ENCODE peak calls at places on chromosomes 1 and 21, in ten cellular contexts. C, E, R, W, X, S, A, H, L and U are unnamed samples. For H3K4me1, the result is how much of the 10 kb centered on the place peaks cover.

GRCh38 chr1:66503841-66504470 is 30.0 kb upstream of the SGIP1 start:
- DNase-seq in R (no peak), L (peak), A (peak), X (no peak), W (peak), E (peak), S (peak), C (peak), H (peak), U (no peak)

GRCh38 chr1:154329551-154330131 is 4.3 kb downstream of the ATP8B2 start:
- DNase-seq in E (no peak), W (no peak), A (no peak), X (no peak), R (no peak), C (no peak), S (no peak), L (peak), H (no peak), U (no peak)

GRCh38 chr1:94093351-94093750 is 27.6 kb downstream of the ABCA4 start:
- DNase-seq in W (no peak), R (no peak), L (no peak), A (no peak), C (no peak), E (no peak), S (no peak), H (no peak), X (no peak), U (no peak)

GRCh38 chr1:208942394-208942793 is 641.1 kb upstream of the CAMK1G start:
- DNase-seq in R (no peak), L (no peak), C (no peak), S (no peak), H (no peak), X (no peak), E (no peak), W (no peak), A (no peak), U (no peak)

GRCh38 chr1:241990040-241990439 is 8.9 kb downstream of the MAP1LC3C start:
- DNase-seq in W (peak), A (peak), L (no peak), S (peak), E (peak), H (peak), X (no peak), R (peak), C (peak), U (peak)

GRCh38 chr1:164682570-164682969 is 123.6 kb downstream of the PBX1 start:
- DNase-seq in X (no peak), H (no peak), A (no peak), R (no peak), W (no peak), S (no peak), L (no peak), E (no peak), C (no peak), U (no peak)

GRCh38 chr1:208201241-208201640 is 42.9 kb downstream of the PLXNA2 start:
- DNase-seq in L (no peak), S (peak), X (no peak), E (peak), C (no peak), W (peak), H (peak), A (no peak), R (no peak), U (no peak)

GRCh38 chr21:26080211-26080610 is 90.4 kb downstream of the APP start:
- DNase-seq in R (no peak), X (no peak), E (no peak), L (no peak), W (no peak), S (no peak), H (no peak), A (no peak), C (no peak), U (no peak)

GRCh38 chr1:60017831-60018230 is 55.7 kb downstream of the C1orf87 start:
- DNase-seq in W (no peak), A (no peak), H (no peak), C (no peak), E (no peak), S (no peak), X (no peak), R (no peak), L (no peak), U (no peak)

GRCh38 chr1:197731449-197731848 is 43.8 kb downstream of the DENND1B start:
- DNase-seq in A (no peak), H (no peak), C (no peak), L (no peak), S (no peak), R (no peak), X (no peak), W (no peak), E (no peak), U (no peak)

GRCh38 chr1:98991127-98992003 is 13.3 kb downstream of the PLPPR5 start:
- DNase-seq in A (peak), E (peak), C (no peak), L (no peak), W (no peak), H (peak), X (no peak), S (no peak), R (no peak), U (no peak)

GRCh38 chr1:245488346-245489110 is 333.7 kb downstream of the KIF26B start:
- DNase-seq in S (no peak), E (no peak), A (no peak), C (no peak), H (no peak), X (no peak), R (no peak), L (no peak), W (no peak), U (no peak)

GRCh38 chr1:235327559-235328270 is at the start of gene ARID4B:
- DNase-seq in L (no peak), R (no peak), E (no peak), A (no peak), S (no peak), H (no peak), C (no peak), X (no peak), W (no peak), U (peak)

GRCh38 chr1:180425956-180426355 is 76.4 kb downstream of the ACBD6 start:
- DNase-seq in L (no peak), C (no peak), W (no peak), A (no peak), S (no peak), X (no peak), H (no peak), R (no peak), E (peak), U (no peak)

GRCh38 chr1:5343256-5344020 is 648.8 kb downstream of the NPHP4 start:
- DNase-seq in H (no peak), E (no peak), R (no peak), L (no peak), X (no peak), A (no peak), W (no peak), C (no peak), S (no peak), U (no peak)

GRCh38 chr1:22639286-22639685 is 2.9 kb downstream of the C1QA start:
- DNase-seq in S (no peak), X (no peak), A (no peak), W (no peak), E (peak), L (no peak), C (peak), R (no peak), H (peak), U (no peak)

GRCh38 chr1:1853593-1854257 is 37.2 kb downstream of the GNB1 start:
- DNase-seq in W (no peak), S (no peak), X (no peak), H (no peak), E (no peak), A (no peak), C (no peak), L (no peak), R (no peak), U (no peak)

GRCh38 chr1:215273838-215274516 is 191.4 kb downstream of the KCNK2 start:
- DNase-seq in X (no peak), R (no peak), L (no peak), S (no peak), H (peak), E (peak), A (peak), W (no peak), C (no peak), U (no peak)

GRCh38 chr1:162856260-162856659 is 4.7 kb downstream of the CCDC190 start:
- DNase-seq in R (no peak), C (no peak), L (no peak), A (peak), S (no peak), W (no peak), E (peak), X (no peak), H (peak), U (no peak)

GRCh38 chr1:42806171-42806570 is 10.8 kb upstream of the ERMAP start:
- DNase-seq in X (no peak), R (no peak), L (no peak), S (no peak), H (no peak), A (no peak), W (no peak), E (no peak), C (no peak), U (no peak)

GRCh38 chr21:45995686-45996179 is 14.2 kb downstream of the COL6A1 start:
- DNase-seq in L (peak), A (peak), H (no peak), E (no peak), X (no peak), W (no peak), C (peak), R (peak), S (peak), U (no peak)

GRCh38 chr1:227546055-227546454 is 17.3 kb upstream of the ZNF678 start:
- DNase-seq in L (no peak), E (no peak), C (no peak), H (no peak), S (no peak), A (no peak), W (no peak), R (no peak), X (no peak), U (no peak)

GRCh38 chr1:227920896-227921295 is 26.8 kb downstream of the WNT9A start:
- DNase-seq in S (no peak), W (no peak), H (no peak), X (no peak), A (no peak), E (no peak), R (no peak), L (no peak), C (no peak), U (no peak)

GRCh38 chr1:44881011-44881632 is 38.1 kb upstream of the PTCH2 start:
- DNase-seq in X (no peak), R (peak), H (peak), W (no peak), E (peak), A (no peak), C (no peak), S (no peak), L (no peak), U (no peak)

GRCh38 chr1:206814716-206815341 is 42.5 kb upstream of the IL10 start:
- DNase-seq in W (no peak), H (peak), R (no peak), A (no peak), S (no peak), C (no peak), L (no peak), X (no peak), E (peak), U (no peak)

GRCh38 chr1:199855580-199855979 is 171.9 kb upstream of the NR5A2 start:
- DNase-seq in A (peak), W (no peak), L (no peak), C (no peak), S (no peak), R (no peak), X (no peak), H (peak), E (peak), U (no peak)

GRCh38 chr1:15960808-15961207 is 15.1 kb downstream of the ZBTB17 start:
- DNase-seq in H (no peak), S (no peak), A (no peak), W (no peak), X (no peak), R (no peak), L (no peak), C (no peak), E (no peak), U (no peak)

GRCh38 chr1:117284408-117285215 is 73.9 kb upstream of the VTCN1 start:
- DNase-seq in L (no peak), C (peak), H (peak), R (no peak), S (peak), X (peak), A (peak), W (no peak), E (peak), U (no peak)

GRCh38 chr1:208332774-208333126 is 88.6 kb upstream of the PLXNA2 start:
- DNase-seq in R (no peak), L (no peak), C (no peak), X (no peak), E (no peak), W (no peak), H (no peak), A (no peak), S (no peak), U (no peak)

GRCh38 chr1:91851130-91852010 is 34.6 kb downstream of the TGFBR3 start:
- DNase-seq in R (peak), C (no peak), W (peak), E (peak), A (no peak), L (no peak), S (peak), X (peak), H (peak), U (peak)

GRCh38 chr1:42952353-42953001 is 6.2 kb downstream of the SLC2A1 start:
- DNase-seq in C (no peak), H (no peak), W (no peak), E (no peak), R (no peak), S (no peak), A (no peak), X (no peak), L (peak), U (no peak)

GRCh38 chr1:226730064-226730463 is 9.0 kb downstream of the ITPKB start:
- DNase-seq in W (no peak), L (no peak), R (no peak), S (no peak), C (no peak), A (no peak), X (no peak), H (no peak), E (no peak), U (no peak)

GRCh38 chr1:86377341-86377740 is 18.8 kb downstream of the ODF2L start:
- DNase-seq in X (no peak), R (no peak), C (no peak), A (no peak), H (no peak), S (no peak), E (no peak), W (no peak), L (no peak), U (no peak)

GRCh38 chr1:119147626-119148180 is 7.2 kb upstream of the WARS2 start:
- DNase-seq in H (peak), W (no peak), X (no peak), R (no peak), S (no peak), E (peak), L (no peak), A (no peak), C (no peak), U (no peak)

GRCh38 chr1:109478806-109479205 is 4.9 kb upstream of the ATXN7L2 start:
- DNase-seq in L (peak), X (no peak), H (no peak), S (peak), E (no peak), R (no peak), W (no peak), A (no peak), C (peak), U (no peak)

GRCh38 chr1:233796146-233796798 is 108.2 kb upstream of the SLC35F3 start:
- DNase-seq in W (no peak), S (no peak), L (no peak), A (no peak), E (no peak), H (no peak), X (no peak), R (no peak), C (no peak), U (no peak)

GRCh38 chr21:41970099-41970391 is 16.2 kb upstream of the C2CD2 start:
- DNase-seq in L (no peak), A (no peak), C (no peak), S (peak), X (no peak), E (no peak), W (no peak), R (peak), H (no peak), U (no peak)

GRCh38 chr1:151510020-151510405 is 1.2 kb upstream of the CGN start:
- DNase-seq in X (no peak), A (no peak), E (no peak), S (peak), R (no peak), C (peak), W (no peak), L (no peak), H (no peak), U (no peak)

DNA sequence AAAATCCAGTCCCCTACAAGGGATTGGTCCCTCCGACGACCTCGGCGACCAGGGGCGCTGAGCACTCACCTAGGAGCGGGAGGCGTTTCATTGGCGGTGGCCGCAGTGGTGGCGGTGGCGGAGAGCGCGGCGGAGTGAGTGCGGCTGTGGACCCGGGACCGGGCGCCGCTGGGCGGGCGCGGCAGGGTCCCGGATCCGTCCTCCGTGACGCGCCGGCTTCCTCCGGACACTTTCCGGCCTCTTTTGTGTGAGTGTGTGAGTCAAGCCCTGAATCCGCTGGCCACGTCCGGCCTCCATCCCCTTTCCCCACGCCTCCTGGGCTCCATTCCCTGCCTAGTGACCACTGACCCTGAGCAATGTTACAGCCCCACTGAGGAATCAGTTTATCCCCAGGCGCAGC is at the start of gene ADGRL4:
- DNase-seq in X (no peak), E (peak), H (peak), A (no peak), L (no peak), R (no peak), C (peak), S (no peak), W (peak), U (peak)
- H3K27ac ChIP-seq in X (no peak), E (peak), H (peak), A (no peak), L (no peak), R (peak), C (no peak), S (no peak), W (no peak), U (no peak)

GRCh38 chr1:37487619-37487984 is 13.2 kb downstream of the ZC3H12A start:
- DNase-seq in H (no peak), L (no peak), W (no peak), C (no peak), X (no peak), R (no peak), E (no peak), A (no peak), S (no peak), U (no peak)
- H3K4me1 ChIP-seq in H (under half), L (under half), W (under half), C (under half), X (under half), R (under half), E (under half), A (under half), S (under half), U (under half)

GRCh38 chr1:201582261-201582951 is 43.5 kb downstream of the NAV1 start:
- DNase-seq in C (no peak), H (peak), W (peak), R (no peak), S (no peak), E (peak), L (no peak), X (no peak), A (no peak), U (no peak)
- TF ChIP-seq CTCF in C (no peak), H (peak), W (no peak), R (no peak), S (no peak), E (no peak), L (no peak), X (no peak), A (no peak), U (no peak)

GRCh38 chr1:31691446-31691845 is 12.4 kb downstream of the COL16A1 start:
- DNase-seq in X (no peak), W (no peak), A (no peak), L (no peak), C (no peak), R (no peak), E (no peak), S (no peak), H (no peak), U (no peak)
- H3K27ac ChIP-seq in X (no peak), W (peak), A (no peak), L (no peak), C (no peak), R (no peak), E (no peak), S (no peak), H (peak), U (peak)

DNA sequence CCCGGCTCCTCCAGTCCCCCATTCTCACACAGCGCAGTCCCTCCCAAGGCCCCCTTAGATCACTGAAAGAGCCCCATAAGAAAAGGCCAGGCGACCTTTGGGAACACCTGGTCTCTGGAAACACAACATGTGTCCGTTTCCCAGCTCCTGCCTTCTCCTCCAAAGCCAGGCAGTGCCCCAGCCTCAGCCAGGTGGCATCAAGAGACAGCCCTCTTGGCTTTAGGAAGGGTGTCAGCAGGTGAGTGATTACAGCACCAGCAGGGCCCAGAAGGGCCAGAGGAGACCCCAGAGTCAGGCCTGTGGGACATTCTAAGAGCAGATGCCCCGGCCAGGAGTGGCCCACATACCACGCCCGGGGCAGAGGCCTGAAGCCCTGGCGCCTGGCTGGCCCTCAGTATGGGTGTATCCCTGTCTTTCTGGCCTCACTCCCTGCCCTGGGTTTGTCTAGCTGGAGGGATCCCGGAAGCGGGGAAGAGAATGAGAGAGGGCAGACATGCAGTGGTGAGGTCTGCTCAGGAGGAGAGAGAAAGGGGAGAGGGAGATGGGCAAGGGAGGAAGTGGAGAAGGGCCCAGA is 109.2 kb downstream of the CASZ1 start:
- DNase-seq in R (no peak), L (no peak), X (no peak), A (no peak), S (peak), H (no peak), E (no peak), W (no peak), C (no peak), U (no peak)
- H3K4me1 ChIP-seq in R (under half), L (under half), X (under half), A (under half), S (under half), H (under half), E (under half), W (half or more), C (under half), U (under half)

GRCh38 chr1:13760921-13761320 is 60.9 kb downstream of the PRDM2 start:
- DNase-seq in E (no peak), S (no peak), W (no peak), X (no peak), C (no peak), L (no peak), H (no peak), R (peak), A (no peak), U (no peak)
- TF ChIP-seq CTCF in E (no peak), S (no peak), W (no peak), X (no peak), C (no peak), L (no peak), H (no peak), R (peak), A (no peak), U (no peak)

DNA sequence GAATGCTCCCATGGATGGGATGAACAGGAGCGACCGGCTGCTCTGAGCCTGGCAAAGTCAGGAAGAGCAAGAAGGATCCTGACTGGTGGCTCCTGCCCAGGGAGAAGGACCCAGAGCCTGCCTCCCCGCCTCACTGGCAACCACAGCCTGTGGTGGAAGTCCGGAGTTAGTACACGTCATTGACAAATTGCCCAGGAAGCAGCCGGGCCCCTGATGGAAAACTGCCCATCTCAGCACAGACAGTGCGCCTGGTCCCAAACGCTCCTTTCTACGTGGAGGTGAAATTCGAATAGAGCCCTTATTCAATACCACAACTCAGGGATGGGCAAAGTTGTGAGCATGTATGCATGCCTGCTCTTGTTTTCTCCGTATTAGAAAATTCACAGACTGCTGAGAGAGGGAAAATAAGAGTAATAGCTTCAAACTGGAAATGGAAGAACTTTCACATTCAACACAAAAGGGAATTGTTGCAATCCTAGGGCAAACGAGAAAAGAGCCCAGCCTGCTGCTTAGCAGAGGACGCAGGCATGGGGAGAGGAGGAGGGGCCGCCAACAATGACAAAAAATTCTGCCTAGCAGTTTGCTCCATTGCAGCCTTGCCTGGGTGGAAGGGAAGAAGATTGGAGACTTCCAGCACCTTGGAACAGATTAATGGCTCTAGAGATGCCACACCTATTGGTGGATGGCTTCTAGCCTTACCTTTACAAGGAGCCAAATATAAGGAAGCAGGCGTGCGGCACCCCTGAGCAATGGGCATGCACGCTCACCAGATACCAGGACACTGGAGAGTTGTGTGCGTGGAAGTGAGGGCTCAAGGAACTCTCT is 396.9 kb upstream of the VAMP3 start:
- DNase-seq in L (no peak), A (no peak), C (peak), E (peak), R (no peak), X (no peak), W (no peak), H (peak), S (no peak), U (no peak)
- H3K27ac ChIP-seq in L (no peak), A (no peak), C (no peak), E (no peak), R (no peak), X (no peak), W (no peak), H (no peak), S (no peak), U (no peak)